ENCODE peak calls at places on chromosomes 4 and X, in five cellular contexts. One of them, this sample, is unnamed.

GRCh38 chrX:53195401-53195800 is 29.6 kb downstream of the KDM5C start:
- DNase-seq in AG09309: no peak
- DNase-seq in right lobe of liver: no peak
- DNase-seq in brain microvascular endothelial cell: no peak
- DNase-seq in breast epithelium: no peak
- DNase-seq in this sample: no peak

GRCh38 chr4:134202557-134202956 is 968 bp upstream of the PABPC4L start:
- DNase-seq in AG09309: no peak
- DNase-seq in right lobe of liver: no peak
- DNase-seq in brain microvascular endothelial cell: no peak
- DNase-seq in breast epithelium: no peak
- DNase-seq in this sample: no peak

GRCh38 chr4:78149737-78150136 is 92.6 kb downstream of the FRAS1 start:
- DNase-seq in AG09309: no peak
- DNase-seq in right lobe of liver: no peak
- DNase-seq in brain microvascular endothelial cell: no peak
- DNase-seq in breast epithelium: no peak
- DNase-seq in this sample: no peak

GRCh38 chrX:41180194-41180902 is 95.1 kb downstream of the USP9X start:
- DNase-seq in AG09309: peak
- DNase-seq in right lobe of liver: no peak
- DNase-seq in brain microvascular endothelial cell: peak
- DNase-seq in breast epithelium: peak
- DNase-seq in this sample: peak

GRCh38 chr4:13933163-13933562 is 305.6 kb upstream of the BOD1L1 start:
- DNase-seq in AG09309: peak
- DNase-seq in right lobe of liver: no peak
- DNase-seq in brain microvascular endothelial cell: no peak
- DNase-seq in breast epithelium: no peak
- DNase-seq in this sample: no peak

GRCh38 chrX:41616255-41616654 is 72.5 kb upstream of the GPR34 start:
- DNase-seq in AG09309: no peak
- DNase-seq in right lobe of liver: no peak
- DNase-seq in brain microvascular endothelial cell: no peak
- DNase-seq in breast epithelium: no peak
- DNase-seq in this sample: no peak

GRCh38 chrX:30973784-30974427 is 84.9 kb upstream of the TAB3 start:
- DNase-seq in AG09309: no peak
- DNase-seq in right lobe of liver: no peak
- DNase-seq in brain microvascular endothelial cell: no peak
- DNase-seq in breast epithelium: no peak
- DNase-seq in this sample: no peak

GRCh38 chr4:71268156-71268555 is 70.7 kb upstream of the SLC4A4 start:
- DNase-seq in AG09309: no peak
- DNase-seq in right lobe of liver: no peak
- DNase-seq in brain microvascular endothelial cell: no peak
- DNase-seq in breast epithelium: no peak
- DNase-seq in this sample: no peak

GRCh38 chr4:5982156-5982973 is 35.9 kb downstream of the C4orf50 start:
- DNase-seq in AG09309: no peak
- DNase-seq in right lobe of liver: no peak
- DNase-seq in brain microvascular endothelial cell: no peak
- DNase-seq in breast epithelium: no peak
- DNase-seq in this sample: no peak

GRCh38 chrX:139299309-139299708 is 231.2 kb upstream of the F9 start:
- DNase-seq in AG09309: no peak
- DNase-seq in right lobe of liver: no peak
- DNase-seq in brain microvascular endothelial cell: no peak
- DNase-seq in breast epithelium: no peak
- DNase-seq in this sample: no peak

GRCh38 chrX:17020828-17021821 is 74.7 kb downstream of the REPS2 start:
- DNase-seq in AG09309: no peak
- DNase-seq in right lobe of liver: no peak
- DNase-seq in brain microvascular endothelial cell: no peak
- DNase-seq in breast epithelium: no peak
- DNase-seq in this sample: no peak

GRCh38 chr4:2800691-2801596 is 8.1 kb downstream of the SH3BP2 start:
- DNase-seq in AG09309: no peak
- DNase-seq in right lobe of liver: peak
- DNase-seq in brain microvascular endothelial cell: no peak
- DNase-seq in breast epithelium: peak
- DNase-seq in this sample: no peak

GRCh38 chr4:119536572-119537528 is 91.8 kb downstream of the PDE5A start:
- DNase-seq in AG09309: peak
- DNase-seq in right lobe of liver: no peak
- DNase-seq in brain microvascular endothelial cell: no peak
- DNase-seq in breast epithelium: no peak
- DNase-seq in this sample: no peak

GRCh38 chr4:172708184-172708583 is 460.4 kb upstream of the GALNT7 start:
- DNase-seq in AG09309: no peak
- DNase-seq in right lobe of liver: no peak
- DNase-seq in brain microvascular endothelial cell: no peak
- DNase-seq in breast epithelium: no peak
- DNase-seq in this sample: no peak

GRCh38 chrX:155757366-155757765 is 123.8 kb upstream of the VAMP7 start:
- DNase-seq in AG09309: no peak
- DNase-seq in right lobe of liver: no peak
- DNase-seq in brain microvascular endothelial cell: no peak
- DNase-seq in breast epithelium: no peak
- DNase-seq in this sample: no peak

GRCh38 chrX:78595901-78596502 is 63.1 kb downstream of the RTL3 start:
- DNase-seq in AG09309: no peak
- DNase-seq in right lobe of liver: no peak
- DNase-seq in brain microvascular endothelial cell: no peak
- DNase-seq in breast epithelium: no peak
- DNase-seq in this sample: no peak

GRCh38 chr4:80900908-80901307 is 129.6 kb upstream of the BMP3 start:
- DNase-seq in AG09309: no peak
- DNase-seq in right lobe of liver: no peak
- DNase-seq in brain microvascular endothelial cell: no peak
- DNase-seq in breast epithelium: no peak
- DNase-seq in this sample: no peak

GRCh38 chrX:32778965-32779364 is 432.4 kb downstream of the DMD start:
- DNase-seq in AG09309: no peak
- DNase-seq in right lobe of liver: no peak
- DNase-seq in brain microvascular endothelial cell: no peak
- DNase-seq in breast epithelium: no peak
- DNase-seq in this sample: no peak

GRCh38 chrX:34655496-34656258 is 1.4 kb downstream of the TMEM47 start:
- DNase-seq in AG09309: no peak
- DNase-seq in right lobe of liver: no peak
- DNase-seq in brain microvascular endothelial cell: no peak
- DNase-seq in breast epithelium: no peak
- DNase-seq in this sample: no peak

GRCh38 chr4:181612240-181612639 is 631.0 kb upstream of the TENM3 start:
- DNase-seq in AG09309: no peak
- DNase-seq in right lobe of liver: no peak
- DNase-seq in brain microvascular endothelial cell: no peak
- DNase-seq in breast epithelium: no peak
- DNase-seq in this sample: no peak

GRCh38 chr4:38949416-38950051 is 81.9 kb downstream of the FAM114A1 start:
- DNase-seq in AG09309: no peak
- DNase-seq in right lobe of liver: no peak
- DNase-seq in brain microvascular endothelial cell: peak
- DNase-seq in breast epithelium: no peak
- DNase-seq in this sample: no peak

GRCh38 chr4:3802571-3803474 is 36.6 kb downstream of the ADRA2C start:
- DNase-seq in AG09309: no peak
- DNase-seq in right lobe of liver: no peak
- DNase-seq in brain microvascular endothelial cell: no peak
- DNase-seq in breast epithelium: no peak
- DNase-seq in this sample: no peak

GRCh38 chrX:75045369-75045768 is 110.7 kb downstream of the ABCB7 start:
- DNase-seq in AG09309: no peak
- DNase-seq in right lobe of liver: no peak
- DNase-seq in brain microvascular endothelial cell: no peak
- DNase-seq in breast epithelium: no peak
- DNase-seq in this sample: no peak

GRCh38 chrX:3244955-3245354 is 101.5 kb downstream of the MXRA5 start:
- DNase-seq in AG09309: no peak
- DNase-seq in right lobe of liver: no peak
- DNase-seq in brain microvascular endothelial cell: no peak
- DNase-seq in breast epithelium: peak
- DNase-seq in this sample: no peak
- TF ChIP-seq CTCF in AG09309: peak
- TF ChIP-seq CTCF in right lobe of liver: no peak
- TF ChIP-seq CTCF in brain microvascular endothelial cell: peak
- TF ChIP-seq CTCF in breast epithelium: no peak
- TF ChIP-seq CTCF in this sample: no peak

DNA sequence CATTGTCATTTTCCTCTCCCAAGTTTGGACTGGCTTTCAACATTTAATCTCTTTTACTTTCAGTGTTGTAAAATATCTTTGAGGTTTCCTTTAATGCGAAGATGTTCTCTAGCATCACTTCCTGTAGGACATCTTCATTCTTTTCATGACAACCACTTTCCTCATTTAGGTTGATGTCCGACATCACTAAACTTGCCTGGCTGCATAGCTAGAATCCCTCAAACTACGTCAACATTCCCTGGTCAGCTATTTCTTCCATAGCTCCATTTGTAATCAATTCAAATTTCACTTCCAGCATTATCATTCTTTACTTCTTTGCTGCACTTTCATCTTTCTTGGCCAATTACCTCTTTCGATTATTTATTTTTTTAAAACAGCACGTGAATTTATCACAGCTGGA is 198.6 kb upstream of the EMCN start:
- DNase-seq in AG09309: no peak
- DNase-seq in right lobe of liver: no peak
- DNase-seq in brain microvascular endothelial cell: no peak
- DNase-seq in breast epithelium: no peak
- DNase-seq in this sample: no peak
- TF ChIP-seq CTCF in AG09309: no peak
- TF ChIP-seq CTCF in right lobe of liver: no peak
- TF ChIP-seq CTCF in brain microvascular endothelial cell: no peak
- TF ChIP-seq CTCF in breast epithelium: no peak
- TF ChIP-seq CTCF in this sample: no peak

GRCh38 chrX:8748855-8749254 is 16.9 kb upstream of the ANOS1 start:
- DNase-seq in AG09309: no peak
- DNase-seq in right lobe of liver: no peak
- DNase-seq in brain microvascular endothelial cell: peak
- DNase-seq in breast epithelium: no peak
- DNase-seq in this sample: no peak
- TF ChIP-seq CTCF in AG09309: peak
- TF ChIP-seq CTCF in right lobe of liver: peak
- TF ChIP-seq CTCF in brain microvascular endothelial cell: peak
- TF ChIP-seq CTCF in breast epithelium: no peak
- TF ChIP-seq CTCF in this sample: peak

GRCh38 chrX:94288972-94289371 is 615.0 kb downstream of the FAM133A start:
- DNase-seq in AG09309: no peak
- DNase-seq in right lobe of liver: no peak
- DNase-seq in brain microvascular endothelial cell: no peak
- DNase-seq in breast epithelium: no peak
- DNase-seq in this sample: no peak

GRCh38 chrX:94288325-94288724 is 614.3 kb downstream of the FAM133A start:
- DNase-seq in AG09309: no peak
- DNase-seq in right lobe of liver: no peak
- DNase-seq in brain microvascular endothelial cell: no peak
- DNase-seq in breast epithelium: no peak
- DNase-seq in this sample: no peak
- TF ChIP-seq CTCF in AG09309: no peak
- TF ChIP-seq CTCF in right lobe of liver: peak
- TF ChIP-seq CTCF in brain microvascular endothelial cell: no peak
- TF ChIP-seq CTCF in breast epithelium: no peak
- TF ChIP-seq CTCF in this sample: no peak

GRCh38 chr4:10074767-10075105 is 41.9 kb downstream of the WDR1 start:
- DNase-seq in AG09309: no peak
- DNase-seq in right lobe of liver: peak
- DNase-seq in brain microvascular endothelial cell: peak
- DNase-seq in breast epithelium: no peak
- DNase-seq in this sample: no peak
- TF ChIP-seq CTCF in AG09309: peak
- TF ChIP-seq CTCF in right lobe of liver: peak
- TF ChIP-seq CTCF in brain microvascular endothelial cell: peak
- TF ChIP-seq CTCF in breast epithelium: no peak
- TF ChIP-seq CTCF in this sample: no peak

GRCh38 chr4:139403457-139403856 is 50.5 kb upstream of the RAB33B start:
- DNase-seq in AG09309: no peak
- DNase-seq in right lobe of liver: no peak
- DNase-seq in brain microvascular endothelial cell: no peak
- DNase-seq in breast epithelium: no peak
- DNase-seq in this sample: no peak
- TF ChIP-seq CTCF in AG09309: no peak
- TF ChIP-seq CTCF in right lobe of liver: peak
- TF ChIP-seq CTCF in brain microvascular endothelial cell: no peak
- TF ChIP-seq CTCF in breast epithelium: no peak
- TF ChIP-seq CTCF in this sample: no peak

GRCh38 chrX:38282044-38282443 is 45.3 kb downstream of the RPGR start:
- DNase-seq in AG09309: no peak
- DNase-seq in right lobe of liver: no peak
- DNase-seq in brain microvascular endothelial cell: no peak
- DNase-seq in breast epithelium: no peak
- DNase-seq in this sample: no peak
- TF ChIP-seq CTCF in AG09309: peak
- TF ChIP-seq CTCF in right lobe of liver: peak
- TF ChIP-seq CTCF in brain microvascular endothelial cell: peak
- TF ChIP-seq CTCF in breast epithelium: no peak
- TF ChIP-seq CTCF in this sample: no peak

GRCh38 chr4:52661966-52662705 is 3.0 kb upstream of the USP46 start:
- DNase-seq in AG09309: no peak
- DNase-seq in right lobe of liver: no peak
- DNase-seq in brain microvascular endothelial cell: no peak
- DNase-seq in breast epithelium: no peak
- DNase-seq in this sample: no peak

GRCh38 chr4:52670121-52670520 is 11.0 kb upstream of the USP46 start:
- DNase-seq in AG09309: no peak
- DNase-seq in right lobe of liver: no peak
- DNase-seq in brain microvascular endothelial cell: no peak
- DNase-seq in breast epithelium: no peak
- DNase-seq in this sample: no peak

GRCh38 chr4:52664479-52664878 is 5.4 kb upstream of the USP46 start:
- DNase-seq in AG09309: no peak
- DNase-seq in right lobe of liver: no peak
- DNase-seq in brain microvascular endothelial cell: no peak
- DNase-seq in breast epithelium: no peak
- DNase-seq in this sample: no peak

GRCh38 chr4:52660643-52661042 is 1.5 kb upstream of the USP46 start:
- DNase-seq in AG09309: no peak
- DNase-seq in right lobe of liver: no peak
- DNase-seq in brain microvascular endothelial cell: no peak
- DNase-seq in breast epithelium: no peak
- DNase-seq in this sample: no peak

GRCh38 chr4:52665592-52665991 is 6.5 kb upstream of the USP46 start:
- DNase-seq in AG09309: no peak
- DNase-seq in right lobe of liver: no peak
- DNase-seq in brain microvascular endothelial cell: no peak
- DNase-seq in breast epithelium: no peak
- DNase-seq in this sample: no peak
- TF ChIP-seq CTCF in AG09309: peak
- TF ChIP-seq CTCF in right lobe of liver: peak
- TF ChIP-seq CTCF in brain microvascular endothelial cell: peak
- TF ChIP-seq CTCF in breast epithelium: no peak
- TF ChIP-seq CTCF in this sample: no peak

DNA sequence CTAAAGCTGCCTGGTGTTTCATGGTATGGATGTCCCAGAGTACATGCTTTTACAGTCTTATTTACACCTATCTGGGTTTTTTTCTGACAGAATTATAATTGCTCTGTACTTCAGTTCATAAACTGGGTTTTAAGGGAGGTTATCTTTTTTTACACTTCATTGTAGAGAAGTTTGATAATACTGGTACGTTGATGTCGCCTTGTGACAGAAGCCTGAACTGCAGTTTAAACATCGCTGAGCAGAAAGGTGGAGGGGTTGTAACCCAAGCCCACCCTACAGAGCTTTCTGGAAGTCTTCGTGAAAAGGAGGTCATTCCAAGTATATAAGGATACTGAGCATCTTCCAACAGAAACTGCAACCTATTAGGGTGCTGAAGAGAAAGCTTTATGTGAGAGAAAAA is 46.4 kb downstream of the BEX1 start:
- DNase-seq in AG09309: no peak
- DNase-seq in right lobe of liver: no peak
- DNase-seq in brain microvascular endothelial cell: no peak
- DNase-seq in breast epithelium: no peak
- DNase-seq in this sample: no peak
- TF ChIP-seq CTCF in AG09309: peak
- TF ChIP-seq CTCF in right lobe of liver: no peak
- TF ChIP-seq CTCF in brain microvascular endothelial cell: peak
- TF ChIP-seq CTCF in breast epithelium: no peak
- TF ChIP-seq CTCF in this sample: no peak